ENCODE peak calls at places on chromosomes 7 and 10, in eight cellular contexts. C is stimulated activated CD4-positive, alpha-beta T cell treated with anti-CD3 and anti-CD28 coated beads, Interleukin-2, amount 100 ng/mL, for 48 hours; Y is activated CD8-positive, alpha-beta memory T cell treated with anti-CD3 and anti-CD28 coated beads, Interleukin-2, amount 50 U/mL, for 48 hours; R is natural killer cell treated with Interleukin-12 subunit alpha and Interleukin-12 subunit beta and Interleukin-15 and Interleukin-18, amount 100 ng/mL, for 72 hours; D is transverse colon; N is caudate nucleus; T is stimulated activated naive CD8-positive, alpha-beta T cell treated with anti-CD3 and anti-CD28 coated beads, Interleukin-15, Interleukin-2, amounts not matched to agents 100 U/mL and 50 U/mL, for 24 hours; H is GM12878. S is an unnamed sample.

GRCh38 chr10:17335065-17335464 is 107.0 kb downstream of the VIM start:
- DNase-seq in C (no peak), Y (no peak), R (no peak), D (no peak), N (no peak), T (no peak), H (no peak), S (no peak)

GRCh38 chr7:30304177-30304884 is 19.9 kb downstream of the ZNRF2 start:
- DNase-seq in C (no peak), Y (no peak), R (no peak), D (no peak), N (no peak), T (no peak), H (no peak), S (no peak)

GRCh38 chr10:88954458-88955083 is 2.0 kb upstream of the ACTA2 start:
- DNase-seq in C (no peak), Y (no peak), R (no peak), D (no peak), N (no peak), T (no peak), H (no peak), S (no peak)

GRCh38 chr7:30237271-30237695 is 47.1 kb upstream of the ZNRF2 start:
- DNase-seq in C (no peak), Y (no peak), R (no peak), D (no peak), N (no peak), T (no peak), H (no peak), S (no peak)

GRCh38 chr10:29861811-29862505 is 197.4 kb downstream of the JCAD start:
- DNase-seq in C (no peak), Y (no peak), R (no peak), D (no peak), N (no peak), T (no peak), H (no peak), S (no peak)

GRCh38 chr7:106668853-106669539 is 8.0 kb upstream of the CCDC71L start:
- DNase-seq in C (no peak), Y (no peak), R (no peak), D (no peak), N (no peak), T (no peak), H (no peak), S (no peak)

GRCh38 chr7:2306688-2307087 is 7.6 kb downstream of the SNX8 start:
- DNase-seq in C (no peak), Y (no peak), R (no peak), D (no peak), N (no peak), T (no peak), H (no peak), S (no peak)

GRCh38 chr7:98286093-98286525 is 4.6 kb downstream of the BRI3 start:
- DNase-seq in C (no peak), Y (no peak), R (no peak), D (peak), N (no peak), T (no peak), H (no peak), S (no peak)

GRCh38 chr10:110664483-110665420 is 20.6 kb downstream of the RBM20 start:
- DNase-seq in C (no peak), Y (no peak), R (no peak), D (peak), N (no peak), T (no peak), H (no peak), S (no peak)

GRCh38 chr7:157337316-157338149 is 729 bp downstream of the DNAJB6 start:
- DNase-seq in C (peak), Y (peak), R (peak), D (peak), N (no peak), T (peak), H (no peak), S (no peak)

GRCh38 chr7:17408245-17408903 is 109.9 kb downstream of the AHR start:
- DNase-seq in C (no peak), Y (no peak), R (no peak), D (peak), N (no peak), T (no peak), H (no peak), S (no peak)

GRCh38 chr10:79446451-79447020 is 1.1 kb upstream of the ZCCHC24 start:
- DNase-seq in C (no peak), Y (peak), R (no peak), D (peak), N (no peak), T (peak), H (no peak), S (no peak)

GRCh38 chr7:92246363-92247101 is 758 bp downstream of the ANKIB1 start:
- DNase-seq in C (peak), Y (peak), R (no peak), D (peak), N (no peak), T (peak), H (no peak), S (no peak)

S was measured in NCI-H1930.